ENCODE peak calls at places on chromosome 14, in eight cellular contexts. Z is spleen; H is GM23248; V is DND-41; O is CD4-positive, CD25-positive, alpha-beta regulatory T cell; D is ovary; I is left ventricle myocardium inferior; T is mesendoderm. K is an unnamed sample.

GRCh38 chr14:50099335-50099734 is 17.0 kb downstream of the VCPKMT start:
- DNase-seq in Z (no peak), H (peak; percentile 33), V (no peak), O (no peak), D (no peak), I (no peak), T (no peak), K (no peak)

GRCh38 chr14:39266871-39267591 is 33.3 kb downstream of the MIA2 start:
- DNase-seq in Z (peak; percentile 97), H (peak; percentile 91), V (peak; percentile 74), O (peak; percentile 79), D (peak; percentile 79), I (peak; percentile 84), T (peak; percentile 95), K (peak; percentile 81)

GRCh38 chr14:90398315-90398811 is 1.5 kb downstream of the CALM1 start:
- DNase-seq in Z (peak; percentile 92), H (peak; percentile 64), V (peak; percentile 62), O (peak; percentile 82), D (no peak), I (no peak), T (peak; percentile 52), K (peak; percentile 31)

GRCh38 chr14:89720076-89720687 is 234.3 kb downstream of the EFCAB11 start:
- DNase-seq in Z (no peak), H (no peak), V (peak; percentile 36), O (peak; percentile 36), D (no peak), I (no peak), T (no peak), K (no peak)

GRCh38 chr14:76950043-76951020 is 78.2 kb downstream of the IRF2BPL start:
- DNase-seq in Z (no peak), H (peak; percentile 80), V (no peak), O (no peak), D (peak; percentile 53), I (no peak), T (no peak), K (peak; percentile 70)

GRCh38 chr14:19906665-19907064 is 13.7 kb upstream of the OR4K5 start:
- DNase-seq in Z (no peak), H (no peak), V (no peak), O (no peak), D (no peak), I (no peak), T (no peak), K (no peak)

GRCh38 chr14:80427101-80427500 is 215.8 kb upstream of the DIO2 start:
- DNase-seq in Z (no peak), H (peak; percentile 29), V (no peak), O (no peak), D (no peak), I (no peak), T (no peak), K (no peak)

GRCh38 chr14:60532442-60532841 is 23.5 kb downstream of the SIX6 start:
- DNase-seq in Z (no peak), H (no peak), V (no peak), O (no peak), D (no peak), I (no peak), T (no peak), K (no peak)

GRCh38 chr14:92551066-92551841 is 37.7 kb downstream of the RIN3 start:
- DNase-seq in Z (no peak), H (no peak), V (no peak), O (peak; percentile 35), D (no peak), I (no peak), T (no peak), K (no peak)

GRCh38 chr14:43039881-43040280 is 1433.2 kb downstream of the LRFN5 start:
- DNase-seq in Z (no peak), H (no peak), V (no peak), O (no peak), D (no peak), I (no peak), T (no peak), K (no peak)

GRCh38 chr14:105929327-105930081 is 403.1 kb downstream of the TMEM121 start:
- DNase-seq in Z (peak; percentile 75), H (no peak), V (no peak), O (no peak), D (no peak), I (no peak), T (no peak), K (no peak)

GRCh38 chr14:75823334-75823733 is 158.5 kb downstream of the TGFB3 start:
- DNase-seq in Z (no peak), H (no peak), V (no peak), O (no peak), D (no peak), I (no peak), T (no peak), K (no peak)

GRCh38 chr14:76936483-76936882 is 92.0 kb downstream of the IRF2BPL start:
- DNase-seq in Z (no peak), H (peak; percentile 81), V (no peak), O (no peak), D (peak; percentile 75), I (no peak), T (no peak), K (no peak)

GRCh38 chr14:102481791-102482238 is 27.8 kb downstream of the ANKRD9 start:
- DNase-seq in Z (peak; percentile 45), H (peak; percentile 77), V (no peak), O (no peak), D (no peak), I (no peak), T (no peak), K (no peak)

GRCh38 chr14:74545386-74545785 is 51.8 kb downstream of the ISCA2 start:
- DNase-seq in Z (peak; percentile 32), H (no peak), V (no peak), O (no peak), D (no peak), I (no peak), T (no peak), K (no peak)

GRCh38 chr14:50839048-50839447 is 8.1 kb upstream of the NIN start:
- DNase-seq in Z (no peak), H (peak; percentile 43), V (no peak), O (no peak), D (no peak), I (no peak), T (no peak), K (no peak)

GRCh38 chr14:68104518-68104917 is 284.9 kb downstream of the RAD51B start:
- DNase-seq in Z (no peak), H (peak; percentile 82), V (no peak), O (no peak), D (no peak), I (no peak), T (peak; percentile 93), K (no peak)

GRCh38 chr14:84343637-84344036 is 1186.3 kb upstream of the FLRT2 start:
- DNase-seq in Z (no peak), H (no peak), V (no peak), O (no peak), D (no peak), I (no peak), T (no peak), K (peak; percentile 27)

GRCh38 chr14:97408937-97409860 is 612.0 kb downstream of the VRK1 start:
- DNase-seq in Z (no peak), H (no peak), V (peak; percentile 52), O (peak; percentile 16), D (no peak), I (no peak), T (no peak), K (no peak)

GRCh38 chr14:39109893-39110715 is 4.0 kb upstream of the GEMIN2 start:
- DNase-seq in Z (no peak), H (peak; percentile 9), V (no peak), O (no peak), D (no peak), I (no peak), T (no peak), K (peak; percentile 62)

GRCh38 chr14:63632932-63633514 is 8.6 kb downstream of the WDR89 start:
- DNase-seq in Z (no peak), H (peak; percentile 61), V (no peak), O (peak; percentile 66), D (no peak), I (no peak), T (no peak), K (no peak)
- H3K27me3 ChIP-seq in Z (no peaks in the 10 kb centered on the region), H (no peaks in the 10 kb centered on the region), V (no peaks in the 10 kb centered on the region), O (no peaks in the 10 kb centered on the region), D (no peaks in the 10 kb centered on the region), I (no peaks in the 10 kb centered on the region), T (no peaks in the 10 kb centered on the region), K (no peaks in the 10 kb centered on the region)

DNA sequence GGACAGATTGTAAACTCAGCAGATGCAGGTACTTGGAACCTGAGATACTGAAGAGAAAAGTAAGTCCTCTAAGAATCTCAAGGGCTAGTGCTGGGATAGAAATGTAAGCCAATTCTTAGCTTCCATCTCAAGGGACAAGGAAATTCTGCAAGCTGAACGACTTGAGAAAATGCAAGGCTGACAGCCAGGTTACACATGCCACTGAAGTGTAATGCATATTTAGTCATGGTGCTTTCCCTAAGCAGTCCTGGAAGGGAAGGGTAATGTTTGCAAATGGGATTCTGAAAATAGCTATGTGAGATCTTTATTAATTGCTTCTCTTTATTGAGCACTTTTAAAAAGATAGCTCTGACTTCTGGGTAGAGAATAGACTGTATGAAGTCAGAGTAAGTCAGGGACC is 402.7 kb upstream of the SEL1L start:
- DNase-seq in Z (no peak), H (no peak), V (no peak), O (no peak), D (no peak), I (no peak), T (no peak), K (no peak)
- H3K4me1 ChIP-seq in Z (no peaks in the 10 kb centered on the region), H (no peaks in the 10 kb centered on the region), V (no peaks in the 10 kb centered on the region), O (no peaks in the 10 kb centered on the region), D (no peaks in the 10 kb centered on the region), I (no peaks in the 10 kb centered on the region), T (no peaks in the 10 kb centered on the region), K (no peaks in the 10 kb centered on the region)

GRCh38 chr14:56147980-56148901 is 30.0 kb downstream of the PELI2 start:
- DNase-seq in Z (no peak), H (no peak), V (peak; percentile 47), O (no peak), D (no peak), I (no peak), T (peak; percentile 24), K (no peak)
- H3K4me3 ChIP-seq in Z (no peak overlapping the region), H (no peak overlapping the region), V (peak overlapping the region; percentile 46), O (no peak overlapping the region), D (no peak overlapping the region), I (no peak overlapping the region), T (no peak overlapping the region), K (no peak overlapping the region)

GRCh38 chr14:24337144-24337823 is 2.4 kb upstream of the ADCY4 start:
- DNase-seq in Z (no peak), H (no peak), V (no peak), O (no peak), D (no peak), I (no peak), T (no peak), K (no peak)
- H3K27me3 ChIP-seq in Z (peaks cover 32% of the 10 kb centered on the region), H (no peaks in the 10 kb centered on the region), V (peaks cover 29% of the 10 kb centered on the region), O (peaks cover 4% of the 10 kb centered on the region), D (no peaks in the 10 kb centered on the region), I (peaks cover 93% of the 10 kb centered on the region), T (peaks cover 55% of the 10 kb centered on the region), K (no peaks in the 10 kb centered on the region)

DNA sequence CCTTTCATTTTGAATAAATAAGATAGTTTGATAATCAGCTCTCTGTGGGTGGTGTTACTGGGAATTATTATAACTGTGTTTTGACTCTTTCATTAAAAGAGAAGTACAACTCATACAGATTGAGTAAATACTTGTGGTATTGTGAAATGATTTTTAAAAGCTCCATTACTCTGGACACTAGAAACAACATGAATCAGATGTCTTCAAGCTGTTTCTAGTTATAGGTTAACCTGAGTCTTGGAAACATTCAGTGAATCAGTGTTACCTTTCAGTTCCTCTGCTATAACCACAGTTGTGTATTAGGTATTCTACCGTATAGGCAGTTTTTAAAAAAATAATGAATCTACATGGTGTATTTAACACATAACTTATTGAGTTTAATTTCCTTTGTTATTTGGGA is 128.4 kb upstream of the SSTR1 start:
- DNase-seq in Z (no peak), H (peak; percentile 69), V (no peak), O (no peak), D (no peak), I (no peak), T (no peak), K (no peak)
- H3K4me1 ChIP-seq in Z (peaks cover 5% of the 10 kb centered on the region), H (peaks cover 12% of the 10 kb centered on the region), V (peaks cover 59% of the 10 kb centered on the region), O (peaks cover 31% of the 10 kb centered on the region), D (no peaks in the 10 kb centered on the region), I (no peaks in the 10 kb centered on the region), T (peaks cover 2% of the 10 kb centered on the region), K (no peaks in the 10 kb centered on the region)